ENCODE peak calls at places on chromosomes 1 and 21, in six cellular contexts. P is nephron progenitor cell; Q is endothelial cell of umbilical vein; I is NCI-H1105 treated with DMSO at 0.1 percent for 48 hours; D is neural progenitor cell; C is CD8-positive, alpha-beta T cell. E is an unnamed sample.
A peak's percentile ranks its signal among the peaks of the same experiment; 100 is the strongest.

GRCh38 chr1:99849413-99849743 is 783 bp upstream of the AGL start:
- DNase-seq in P (no peak), Q (no peak), I (peak; percentile 47), D (no peak), C (no peak), E (no peak)

GRCh38 chr1:14774225-14774624 is 175.7 kb downstream of the KAZN start:
- DNase-seq in P (no peak), Q (no peak), I (no peak), D (no peak), C (no peak), E (no peak)

GRCh38 chr1:90712931-90713618 is 4.0 kb downstream of the BARHL2 start:
- DNase-seq in P (no peak), Q (no peak), I (no peak), D (no peak), C (no peak), E (no peak)

GRCh38 chr21:34808569-34809204 is 139.9 kb downstream of the CLIC6 start:
- DNase-seq in P (no peak), Q (peak; percentile 27), I (no peak), D (no peak), C (no peak), E (no peak)

GRCh38 chr21:38916214-38916964 is 110.7 kb downstream of the ETS2 start:
- DNase-seq in P (no peak), Q (no peak), I (no peak), D (no peak), C (no peak), E (no peak)

GRCh38 chr1:154155282-154155681 is 409 bp upstream of the NUP210L start:
- DNase-seq in P (no peak), Q (peak; percentile 94), I (no peak), D (no peak), C (no peak), E (no peak)

GRCh38 chr1:170698711-170699275 is 34.9 kb downstream of the PRRX1 start:
- DNase-seq in P (peak; percentile 10), Q (peak; percentile 57), I (peak; percentile 25), D (peak; percentile 48), C (no peak), E (no peak)

GRCh38 chr1:202733251-202733650 is 23.0 kb upstream of the SYT2 start:
- DNase-seq in P (no peak), Q (no peak), I (no peak), D (no peak), C (no peak), E (no peak)

GRCh38 chr1:83006271-83006670 is 992.7 kb downstream of the TTLL7 start:
- DNase-seq in P (no peak), Q (no peak), I (no peak), D (no peak), C (no peak), E (no peak)

GRCh38 chr1:32874860-32875793 is 4.4 kb upstream of the FNDC5 start:
- DNase-seq in P (no peak), Q (no peak), I (no peak), D (no peak), C (no peak), E (no peak)

GRCh38 chr1:110264430-110264829 is 54.3 kb downstream of the KCNC4 start:
- DNase-seq in P (no peak), Q (peak; percentile 66), I (no peak), D (no peak), C (no peak), E (no peak)

GRCh38 chr1:97013904-97014303 is 292.3 kb downstream of the PTBP2 start:
- DNase-seq in P (no peak), Q (peak; percentile 93), I (no peak), D (no peak), C (no peak), E (no peak)

GRCh38 chr1:65255088-65256050 is 54.0 kb upstream of the DNAJC6 start:
- DNase-seq in P (peak; percentile 34), Q (peak; percentile 50), I (peak; percentile 48), D (peak; percentile 75), C (no peak), E (no peak)

GRCh38 chr1:51282605-51283004 is 46.5 kb downstream of the RNF11 start:
- DNase-seq in P (no peak), Q (no peak), I (no peak), D (no peak), C (no peak), E (no peak)

GRCh38 chr1:233675394-233675793 is 61.5 kb downstream of the KCNK1 start:
- DNase-seq in P (no peak), Q (no peak), I (no peak), D (no peak), C (no peak), E (no peak)

GRCh38 chr1:95084317-95085176 is 11.8 kb upstream of the ALG14 start:
- DNase-seq in P (peak; percentile 13), Q (peak; percentile 39), I (peak; percentile 44), D (peak; percentile 67), C (peak; percentile 19), E (no peak)

GRCh38 chr1:184637664-184638063 is 117.0 kb downstream of the EDEM3 start:
- DNase-seq in P (no peak), Q (no peak), I (no peak), D (no peak), C (no peak), E (no peak)

GRCh38 chr1:192805832-192806323 is 3.0 kb upstream of the RGS2 start:
- DNase-seq in P (no peak), Q (peak; percentile 88), I (peak; percentile 35), D (peak; percentile 36), C (no peak), E (peak; percentile 58)

GRCh38 chr1:86504895-86505625 is 36.3 kb downstream of the CLCA1 start:
- DNase-seq in P (no peak), Q (no peak), I (no peak), D (no peak), C (no peak), E (no peak)

GRCh38 chr1:3175486-3175885 is 106.5 kb downstream of the PRDM16 start:
- DNase-seq in P (no peak), Q (no peak), I (no peak), D (no peak), C (no peak), E (no peak)

GRCh38 chr1:9376886-9377333 is 84.2 kb downstream of the SPSB1 start:
- DNase-seq in P (no peak), Q (peak; percentile 68), I (no peak), D (no peak), C (no peak), E (no peak)

GRCh38 chr1:168083456-168084325 is 53.0 kb downstream of the GPR161 start:
- DNase-seq in P (no peak), Q (no peak), I (no peak), D (no peak), C (no peak), E (no peak)

GRCh38 chr1:6727535-6727934 is 25.9 kb upstream of the DNAJC11 start:
- DNase-seq in P (peak; percentile 74), Q (peak; percentile 71), I (no peak), D (peak; percentile 82), C (peak; percentile 51), E (peak; percentile 63)

GRCh38 chr1:96756789-96757188 is 35.2 kb downstream of the PTBP2 start:
- DNase-seq in P (no peak), Q (no peak), I (no peak), D (no peak), C (no peak), E (no peak)

GRCh38 chr1:1624443-1625403 is 7.2 kb upstream of the MMP23B start:
- DNase-seq in P (no peak), Q (no peak), I (no peak), D (no peak), C (peak; percentile 17), E (no peak)

GRCh38 chr1:236636017-236636416 is 31.7 kb upstream of the HEATR1 start:
- DNase-seq in P (no peak), Q (no peak), I (no peak), D (no peak), C (no peak), E (no peak)